ENCODE peak calls at places on chromosomes 5 and 9, in nine cellular contexts. L, V, R, B, C, Z, J, W and H are unnamed samples.

GRCh38 chr5:111927191-111927590 is 170.2 kb upstream of the NREP start:
- DNase-seq in L (no peak), V (no peak), R (no peak), B (no peak), C (no peak), Z (peak), J (no peak), W (no peak), H (no peak)

GRCh38 chr5:64163746-64164145 is 1.9 kb upstream of the RNF180 start:
- DNase-seq in L (no peak), V (no peak), R (no peak), B (no peak), C (no peak), Z (no peak), J (no peak), W (no peak), H (no peak)

GRCh38 chr5:97560176-97560993 is 377.3 kb upstream of the RIOK2 start:
- DNase-seq in L (no peak), V (no peak), R (no peak), B (no peak), C (no peak), Z (no peak), J (no peak), W (no peak), H (no peak)

GRCh38 chr5:61659221-61659696 is 327.2 kb downstream of the ZSWIM6 start:
- DNase-seq in L (no peak), V (no peak), R (no peak), B (no peak), C (no peak), Z (no peak), J (no peak), W (peak), H (no peak)

GRCh38 chr5:109455598-109456096 is 45.9 kb upstream of the PJA2 start:
- DNase-seq in L (peak), V (peak), R (no peak), B (peak), C (no peak), Z (peak), J (no peak), W (peak), H (peak)

GRCh38 chr5:146474040-146474439 is 26.9 kb downstream of the TCERG1 start:
- DNase-seq in L (no peak), V (no peak), R (no peak), B (no peak), C (peak), Z (no peak), J (no peak), W (no peak), H (no peak)

GRCh38 chr9:10612649-10613398 is at the start of gene PTPRD:
- DNase-seq in L (no peak), V (peak), R (no peak), B (no peak), C (no peak), Z (peak), J (peak), W (peak), H (peak)

GRCh38 chr9:32631991-32632390 is 3.5 kb downstream of the TAF1L start:
- DNase-seq in L (no peak), V (no peak), R (no peak), B (no peak), C (no peak), Z (no peak), J (no peak), W (no peak), H (no peak)

GRCh38 chr9:8857330-8858249 is 1058.0 kb upstream of the DMAC1 start:
- DNase-seq in L (no peak), V (no peak), R (no peak), B (peak), C (no peak), Z (no peak), J (peak), W (peak), H (peak)

GRCh38 chr9:19203058-19203457 is 27.4 kb upstream of the DENND4C start:
- DNase-seq in L (no peak), V (no peak), R (no peak), B (no peak), C (no peak), Z (no peak), J (no peak), W (no peak), H (no peak)

GRCh38 chr9:90309809-90310522 is 332.7 kb downstream of the DIRAS2 start:
- DNase-seq in L (no peak), V (no peak), R (no peak), B (no peak), C (no peak), Z (no peak), J (no peak), W (peak), H (peak)

GRCh38 chr9:131994364-131995110 is 85.1 kb downstream of the MED27 start:
- DNase-seq in L (no peak), V (no peak), R (no peak), B (no peak), C (no peak), Z (no peak), J (no peak), W (no peak), H (no peak)

GRCh38 chr5:120236360-120236759 is 227.7 kb upstream of the PRR16 start:
- DNase-seq in L (no peak), V (no peak), R (no peak), B (no peak), C (no peak), Z (no peak), J (no peak), W (no peak), H (no peak)

GRCh38 chr5:39476466-39477215 is 51.9 kb upstream of the DAB2 start:
- DNase-seq in L (no peak), V (no peak), R (no peak), B (no peak), C (no peak), Z (peak), J (no peak), W (no peak), H (no peak)

GRCh38 chr5:127186657-127187056 is 103.9 kb upstream of the MEGF10 start:
- DNase-seq in L (no peak), V (no peak), R (no peak), B (no peak), C (no peak), Z (no peak), J (no peak), W (no peak), H (no peak)

GRCh38 chr5:173053041-173053440 is 3.1 kb upstream of the CREBRF start:
- DNase-seq in L (no peak), V (no peak), R (no peak), B (no peak), C (no peak), Z (no peak), J (no peak), W (no peak), H (no peak)

GRCh38 chr5:14727428-14727865 is 62.9 kb downstream of the OTULIN start:
- DNase-seq in L (no peak), V (no peak), R (no peak), B (peak), C (peak), Z (peak), J (peak), W (peak), H (peak)

GRCh38 chr9:130921923-130922662 is 17.0 kb downstream of the FIBCD1 start:
- DNase-seq in L (no peak), V (no peak), R (no peak), B (no peak), C (no peak), Z (no peak), J (no peak), W (no peak), H (no peak)

GRCh38 chr9:34559616-34560546 is 29.6 kb downstream of the CNTFR start:
- DNase-seq in L (no peak), V (no peak), R (no peak), B (no peak), C (peak), Z (peak), J (peak), W (peak), H (peak)

GRCh38 chr5:40801771-40802562 is 3.8 kb upstream of the PRKAA1 start:
- DNase-seq in L (no peak), V (no peak), R (no peak), B (no peak), C (no peak), Z (no peak), J (no peak), W (no peak), H (no peak)

DNA sequence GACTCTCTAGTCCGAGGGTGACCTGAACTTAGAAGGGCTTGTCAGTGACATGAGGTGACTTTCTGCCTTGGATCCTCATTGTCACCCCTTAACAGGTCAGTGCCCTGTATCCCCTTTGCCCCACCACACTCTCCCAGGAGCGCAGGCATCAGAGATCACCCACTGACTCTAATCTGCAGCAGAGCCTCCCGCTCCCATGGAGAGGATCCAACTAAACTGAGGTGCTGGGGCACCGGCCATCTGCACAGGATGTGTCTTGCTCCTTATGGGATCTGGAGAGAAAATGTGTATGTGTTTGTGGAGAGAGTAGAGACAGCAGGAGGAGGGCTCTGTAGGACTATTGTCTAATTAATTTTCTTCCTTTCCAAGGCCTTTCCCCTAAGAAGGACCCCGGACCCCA is 213.7 kb downstream of the ROR2 start:
- DNase-seq in L (no peak), V (no peak), R (no peak), B (no peak), C (no peak), Z (no peak), J (no peak), W (no peak), H (no peak)
- TF ChIP-seq POLR2A in L (no peak), V (no peak), R (no peak), B (no peak), C (no peak), Z (no peak), J (no peak), W (no peak), H (no peak)

GRCh38 chr9:136492978-136493522 is 10.2 kb upstream of the SEC16A start:
- DNase-seq in L (no peak), V (no peak), R (no peak), B (no peak), C (no peak), Z (no peak), J (no peak), W (no peak), H (no peak)
- TF ChIP-seq POLR2A in L (no peak), V (no peak), R (no peak), B (no peak), C (no peak), Z (no peak), J (no peak), W (no peak), H (no peak)

GRCh38 chr5:151095341-151096000 is 14.6 kb upstream of the TNIP1 start:
- DNase-seq in L (no peak), V (no peak), R (no peak), B (no peak), C (no peak), Z (no peak), J (peak), W (peak), H (peak)
- TF ChIP-seq POLR2A in L (no peak), V (peak), R (no peak), B (no peak), C (no peak), Z (no peak), J (no peak), W (no peak), H (peak)

GRCh38 chr9:127920794-127921193 is 4.0 kb upstream of the ST6GALNAC4 start:
- DNase-seq in L (no peak), V (no peak), R (no peak), B (no peak), C (no peak), Z (no peak), J (no peak), W (no peak), H (no peak)

GRCh38 chr9:127918201-127919107 is 1.6 kb upstream of the ST6GALNAC4 start:
- DNase-seq in L (no peak), V (no peak), R (no peak), B (no peak), C (peak), Z (no peak), J (no peak), W (no peak), H (peak)

GRCh38 chr9:127921592-127922120 is 4.8 kb upstream of the ST6GALNAC4 start:
- DNase-seq in L (no peak), V (peak), R (no peak), B (peak), C (peak), Z (no peak), J (peak), W (peak), H (peak)

GRCh38 chr9:127917603-127918002 is 762 bp upstream of the ST6GALNAC4 start:
- DNase-seq in L (no peak), V (no peak), R (no peak), B (no peak), C (peak), Z (no peak), J (no peak), W (no peak), H (peak)

GRCh38 chr9:127919253-127919815 is 2.5 kb upstream of the ST6GALNAC4 start:
- DNase-seq in L (no peak), V (no peak), R (no peak), B (peak), C (peak), Z (peak), J (peak), W (peak), H (peak)
- TF ChIP-seq POLR2A in L (no peak), V (no peak), R (no peak), B (no peak), C (no peak), Z (no peak), J (no peak), W (no peak), H (no peak)

GRCh38 chr5:179832039-179832745 is 11.5 kb downstream of the SQSTM1 start:
- DNase-seq in L (no peak), V (no peak), R (no peak), B (no peak), C (no peak), Z (no peak), J (no peak), W (no peak), H (no peak)
- TF ChIP-seq POLR2A in L (peak), V (peak), R (no peak), B (no peak), C (no peak), Z (no peak), J (no peak), W (no peak), H (no peak)

DNA sequence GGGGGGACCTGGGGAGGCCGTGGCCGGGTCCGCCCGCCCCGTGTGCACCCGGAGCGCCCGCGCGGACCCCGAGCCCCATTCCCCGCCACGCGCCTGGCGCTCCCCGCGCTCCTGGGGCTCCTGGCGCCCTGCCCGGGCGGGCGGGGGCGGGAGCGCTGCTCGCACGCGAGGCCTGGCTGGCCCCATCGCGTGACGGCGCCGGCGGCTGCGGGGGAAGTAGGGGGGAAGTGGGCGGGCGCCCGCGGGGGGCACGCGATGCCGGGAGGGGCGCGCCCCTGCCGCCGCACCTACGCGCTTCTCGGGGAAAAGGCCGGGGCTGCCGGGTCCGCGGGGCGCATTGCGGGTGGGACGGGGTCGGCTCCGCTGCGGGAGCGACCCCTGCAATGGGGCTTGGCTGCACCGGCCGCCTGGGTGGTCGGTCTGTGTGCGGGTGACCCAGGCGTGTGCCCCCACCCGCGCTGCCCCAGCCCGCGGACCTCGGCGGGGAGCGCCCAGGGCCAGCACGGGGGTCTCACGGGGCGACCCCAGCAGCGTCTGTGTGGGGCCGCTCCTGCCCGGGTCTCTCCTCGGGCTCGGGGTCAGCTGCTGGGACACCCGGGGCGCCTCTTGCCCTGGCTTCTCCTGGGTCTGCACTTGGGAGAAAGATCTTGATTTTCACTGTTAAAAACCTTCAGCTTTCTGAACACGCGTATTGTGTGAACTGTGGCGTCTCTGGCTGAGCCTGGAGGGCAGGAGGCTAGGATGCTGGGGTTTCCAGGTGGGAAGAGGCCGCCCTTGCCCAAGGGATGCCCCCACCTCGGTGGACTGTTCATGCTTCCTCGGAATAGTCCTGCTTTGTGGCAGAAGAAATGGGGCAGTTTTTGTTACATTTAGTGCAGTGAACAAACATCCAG is 52.4 kb downstream of the AHRR start:
- DNase-seq in L (no peak), V (peak), R (peak), B (peak), C (peak), Z (peak), J (peak), W (peak), H (peak)
- TF ChIP-seq POLR2A in L (peak), V (peak), R (no peak), B (no peak), C (peak), Z (peak), J (no peak), W (no peak), H (no peak)

DNA sequence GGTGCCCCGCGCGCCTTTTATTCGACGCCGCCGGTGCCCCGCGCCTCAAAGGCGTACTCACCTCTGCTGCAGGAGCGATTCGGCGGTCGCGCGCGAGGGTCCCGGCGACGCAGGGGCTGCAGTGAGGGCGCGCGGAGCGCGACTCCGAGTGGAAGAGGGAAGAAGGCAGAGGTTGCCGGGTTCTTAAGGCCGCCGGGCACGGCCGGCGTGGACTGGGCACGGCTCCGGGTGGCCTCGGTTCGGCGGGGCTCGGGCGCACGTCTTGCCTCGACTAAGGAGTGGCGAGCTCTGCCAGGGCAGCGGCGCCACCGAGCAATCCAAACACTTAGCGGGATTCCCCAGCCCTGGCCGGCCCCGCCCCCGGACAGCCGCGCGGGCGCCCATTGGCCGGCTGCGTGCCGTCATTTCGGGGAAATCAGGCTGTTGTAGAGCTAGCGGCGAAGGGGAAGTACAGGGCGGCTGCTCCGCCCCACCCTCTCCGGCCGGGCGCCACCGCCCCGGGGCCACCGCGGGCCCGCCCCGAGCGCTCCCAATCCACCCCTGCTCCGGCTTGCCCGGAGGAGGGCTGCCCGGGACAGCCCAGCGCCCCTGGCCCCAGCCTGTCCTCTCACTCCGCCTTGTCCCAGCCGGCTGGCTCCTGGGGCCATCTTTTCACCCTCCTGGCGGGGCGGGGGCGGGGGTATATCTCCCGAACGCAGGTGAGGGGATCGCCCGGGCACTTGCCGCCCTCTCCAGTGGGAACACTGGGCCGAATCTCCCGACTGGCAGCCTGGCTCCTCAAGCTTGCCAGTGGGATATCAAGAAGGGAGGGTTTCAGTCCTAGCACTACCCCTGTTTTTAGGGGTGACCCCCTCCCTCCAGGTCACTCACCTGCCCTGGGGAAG is at the start of gene IRF1:
- DNase-seq in L (no peak), V (peak), R (peak), B (peak), C (peak), Z (peak), J (peak), W (peak), H (peak)
- TF ChIP-seq POLR2A in L (peak), V (peak), R (no peak), B (peak), C (peak), Z (peak), J (peak), W (peak), H (peak)

DNA sequence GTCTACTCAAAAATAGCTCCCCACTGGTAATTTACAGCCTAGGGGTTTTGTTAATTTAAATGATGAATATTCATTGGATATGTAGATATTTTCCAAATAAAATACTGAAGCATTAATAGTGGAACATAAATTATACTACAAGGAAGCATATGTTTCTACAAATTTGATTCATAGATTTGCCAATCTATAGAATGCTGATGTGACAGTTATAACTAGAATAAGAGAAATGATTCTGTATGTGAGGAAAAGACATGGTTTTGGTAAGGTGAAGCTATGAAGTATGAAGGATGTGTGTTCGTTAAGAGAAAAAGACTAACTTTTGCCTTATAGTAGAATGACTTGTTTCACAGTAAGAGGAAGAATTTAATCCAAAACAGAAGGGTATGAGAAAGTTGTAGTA is 61.3 kb downstream of the IARS1 start:
- DNase-seq in L (no peak), V (no peak), R (no peak), B (no peak), C (no peak), Z (no peak), J (no peak), W (no peak), H (no peak)
- TF ChIP-seq POLR2A in L (no peak), V (no peak), R (no peak), B (no peak), C (no peak), Z (no peak), J (no peak), W (no peak), H (no peak)

DNA sequence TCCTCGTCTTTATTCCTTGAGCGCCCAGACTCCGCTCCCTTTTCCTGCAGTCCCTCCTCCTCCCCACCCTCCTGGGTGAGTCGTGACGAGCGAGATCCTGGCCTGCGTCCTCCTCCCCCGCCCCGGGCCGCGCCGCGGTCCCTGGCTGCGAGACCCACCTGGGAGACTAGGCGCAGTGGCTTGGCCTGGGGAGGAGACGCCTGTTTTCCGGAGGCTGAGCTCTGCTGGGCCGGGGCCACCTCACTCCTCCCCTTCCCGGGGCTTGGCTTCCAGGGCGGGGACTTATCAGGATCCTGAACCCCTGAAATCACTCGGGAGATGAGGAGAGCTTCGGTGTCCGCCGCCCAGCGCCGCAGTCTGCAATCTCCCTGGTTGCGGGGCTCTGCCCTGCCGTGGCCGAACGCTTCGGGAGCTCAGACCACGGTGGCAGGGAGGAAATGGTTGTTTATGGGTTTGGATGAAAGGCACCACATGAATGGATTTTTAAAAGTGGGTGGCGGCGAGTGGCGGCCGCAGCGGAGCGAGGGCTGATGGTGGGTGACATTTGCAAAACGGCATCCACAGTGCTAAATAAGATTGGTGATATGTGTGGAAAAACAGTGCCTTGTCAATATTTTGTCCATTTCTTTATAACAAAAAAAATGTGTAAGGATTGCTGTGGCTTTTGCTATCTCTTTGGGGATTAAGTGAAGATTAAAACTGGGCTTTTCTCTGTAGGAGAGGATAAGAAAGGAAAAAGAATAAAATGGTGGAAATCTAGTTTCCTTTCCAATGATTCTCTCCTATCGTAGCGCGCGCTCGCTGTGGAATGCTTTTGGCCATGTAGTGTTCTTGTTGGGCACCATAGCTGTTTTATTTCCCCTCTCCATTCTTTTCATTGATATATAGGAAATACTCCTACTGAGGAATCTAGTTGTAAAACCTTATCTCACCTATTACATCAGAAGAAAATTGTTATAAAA is 1.2 kb downstream of the STXBP1 start:
- DNase-seq in L (no peak), V (no peak), R (no peak), B (peak), C (peak), Z (peak), J (peak), W (peak), H (peak)
- TF ChIP-seq POLR2A in L (no peak), V (no peak), R (no peak), B (peak), C (no peak), Z (peak), J (peak), W (no peak), H (peak)